ENCODE peak calls at places on chromosome 2, in ten cellular contexts. C is cardiac muscle cell; K is RWPE2; J is left lung; D is AG04450; I is left ventricle myocardium inferior; O is CD8-positive, alpha-beta T cell; G is Panc1; F is heart left ventricle; Q is tibial artery. E is an unnamed sample. For H3K9me3, the result is how much of the 10 kb centered on the place peaks cover.

GRCh38 chr2:104919127-104919526 is 65.2 kb downstream of the POU3F3 start:
- DNase-seq in C (no peak), K (no peak), J (no peak), D (no peak), I (no peak), O (no peak), G (no peak), F (no peak), Q (no peak), E (no peak)

GRCh38 chr2:55401124-55401523 is 18.5 kb downstream of the CCDC88A start:
- DNase-seq in C (no peak), K (no peak), J (no peak), D (no peak), I (no peak), O (no peak), G (no peak), F (no peak), Q (no peak), E (no peak)

GRCh38 chr2:191869781-191870180 is 22.9 kb upstream of the CAVIN2 start:
- DNase-seq in C (no peak), K (no peak), J (no peak), D (no peak), I (no peak), O (no peak), G (no peak), F (no peak), Q (no peak), E (no peak)

GRCh38 chr2:190469770-190470169 is 61.6 kb downstream of the MFSD6 start:
- DNase-seq in C (peak), K (no peak), J (no peak), D (no peak), I (no peak), O (no peak), G (no peak), F (peak), Q (no peak), E (no peak)

GRCh38 chr2:17719562-17720371 is 33.8 kb downstream of the SMC6 start:
- DNase-seq in C (peak), K (no peak), J (no peak), D (no peak), I (no peak), O (no peak), G (peak), F (no peak), Q (no peak), E (no peak)

GRCh38 chr2:158598856-158599517 is 142.2 kb downstream of the PKP4 start:
- DNase-seq in C (peak), K (no peak), J (no peak), D (no peak), I (no peak), O (no peak), G (no peak), F (no peak), Q (no peak), E (no peak)

GRCh38 chr2:232476791-232477190 is 10.8 kb downstream of the ECEL1 start:
- DNase-seq in C (no peak), K (peak), J (no peak), D (no peak), I (no peak), O (no peak), G (no peak), F (peak), Q (no peak), E (no peak)

GRCh38 chr2:17644997-17645715 is 104.7 kb downstream of the VSNL1 start:
- DNase-seq in C (no peak), K (no peak), J (no peak), D (no peak), I (no peak), O (no peak), G (no peak), F (no peak), Q (no peak), E (no peak)

GRCh38 chr2:149160701-149161217 is 122.3 kb downstream of the LYPD6B start:
- DNase-seq in C (peak), K (no peak), J (no peak), D (no peak), I (no peak), O (no peak), G (no peak), F (no peak), Q (no peak), E (no peak)

DNA sequence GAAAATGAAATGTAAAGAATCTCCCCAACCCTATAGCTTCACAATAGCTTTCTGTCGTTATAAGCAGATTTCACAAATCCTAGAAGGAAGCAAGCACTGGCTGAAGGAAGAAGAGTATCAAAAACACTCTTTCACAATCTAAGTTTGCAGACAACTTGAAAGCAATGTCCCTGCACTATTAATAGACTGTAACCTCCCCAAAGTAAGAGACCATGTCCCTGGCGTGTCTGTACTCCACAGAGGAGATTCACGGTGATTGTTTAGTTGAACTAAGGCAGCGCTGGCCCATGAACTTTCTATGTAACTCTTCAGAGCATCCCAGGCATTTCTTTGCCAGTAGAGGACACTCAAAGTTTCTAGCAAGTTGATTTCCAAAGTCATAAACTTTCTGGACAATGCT is 128.0 kb upstream of the HNRNPA3 start:
- DNase-seq in C (no peak), K (no peak), J (no peak), D (no peak), I (no peak), O (no peak), G (no peak), F (no peak), Q (no peak), E (no peak)
- H3K9me3 ChIP-seq in C (under half), K (under half), J (under half), D (under half), I (under half), O (under half), G (under half), F (under half), Q (under half), E (under half)

GRCh38 chr2:234950435-234950729 is 1.4 kb upstream of the SH3BP4 start:
- DNase-seq in C (no peak), K (no peak), J (no peak), D (no peak), I (no peak), O (no peak), G (no peak), F (no peak), Q (no peak), E (no peak)

GRCh38 chr2:234950730-234951385 is 959 bp upstream of the SH3BP4 start:
- DNase-seq in C (peak), K (no peak), J (no peak), D (no peak), I (no peak), O (no peak), G (no peak), F (no peak), Q (no peak), E (peak)

GRCh38 chr2:234952270-234953115 is 676 bp downstream of the SH3BP4 start:
- DNase-seq in C (no peak), K (no peak), J (peak), D (no peak), I (no peak), O (no peak), G (no peak), F (no peak), Q (no peak), E (peak)

GRCh38 chr2:234949762-234950434 is 1.9 kb upstream of the SH3BP4 start:
- DNase-seq in C (peak), K (no peak), J (no peak), D (peak), I (no peak), O (no peak), G (no peak), F (no peak), Q (no peak), E (no peak)

GRCh38 chr2:234951386-234952269 is at the start of gene SH3BP4:
- DNase-seq in C (peak), K (no peak), J (peak), D (no peak), I (peak), O (no peak), G (no peak), F (peak), Q (peak), E (peak)
- TF ChIP-seq CTCF in C (no peak), K (no peak), J (no peak), D (no peak), I (no peak), O (no peak), G (no peak), F (no peak), Q (no peak), E (no peak)

GRCh38 chr2:16214391-16214790 is 274.0 kb downstream of the MYCN start:
- DNase-seq in C (no peak), K (no peak), J (no peak), D (no peak), I (no peak), O (no peak), G (no peak), F (no peak), Q (no peak), E (no peak)
- H3K9me3 ChIP-seq in C (under half), K (under half), J (under half), D (under half), I (under half), O (under half), G (under half), F (under half), Q (under half), E (under half)

GRCh38 chr2:675982-676646 is 1.1 kb downstream of the TMEM18 start:
- DNase-seq in C (peak), K (no peak), J (no peak), D (peak), I (no peak), O (no peak), G (peak), F (peak), Q (peak), E (peak)
- TF ChIP-seq CTCF in C (peak), K (peak), J (no peak), D (peak), I (no peak), O (no peak), G (peak), F (no peak), Q (peak), E (peak)

GRCh38 chr2:213664817-213665216 is 380.6 kb downstream of the SPAG16 start:
- DNase-seq in C (no peak), K (no peak), J (no peak), D (no peak), I (no peak), O (no peak), G (no peak), F (no peak), Q (no peak), E (no peak)
- H3K9me3 ChIP-seq in C (under half), K (under half), J (under half), D (under half), I (under half), O (under half), G (under half), F (under half), Q (under half), E (under half)